ENCODE peak calls at places on chromosomes 1 and 21, in five cellular contexts. L is ovary, X is esophagus squamous epithelium, B is fibroblast of lung, Q is brain microvascular endothelial cell. T is an unnamed sample.

GRCh38 chr1:38329644-38330043 is 283.1 kb upstream of the POU3F1 start:
- DNase-seq in X (no peak), Q (no peak), L (no peak), B (no peak), T (no peak)

GRCh38 chr21:38610573-38611251 is 112.4 kb upstream of the ERG start:
- DNase-seq in L (no peak), X (no peak), B (no peak), Q (no peak), T (no peak)

GRCh38 chr1:228691926-228692325 is 43.4 kb upstream of the RHOU start:
- DNase-seq in B (peak; percentile 55), X (no peak), Q (peak; percentile 22), L (no peak), T (peak; percentile 61)

GRCh38 chr1:1425753-1426495 is 4.8 kb upstream of the ANKRD65 start:
- DNase-seq in X (no peak), L (no peak), B (no peak), Q (no peak), T (no peak)

GRCh38 chr21:46459024-46459355 is 299 bp downstream of the DIP2A start:
- DNase-seq in L (no peak), Q (no peak), B (no peak), X (no peak), T (no peak)

GRCh38 chr1:204941415-204942338 is 71.0 kb downstream of the NFASC start:
- DNase-seq in X (no peak), L (peak; percentile 83), Q (peak; percentile 61), B (peak; percentile 47), T (peak; percentile 76)

GRCh38 chr1:228440761-228441500 is 24.3 kb upstream of the TRIM17 start:
- DNase-seq in L (no peak), X (no peak), Q (no peak), B (no peak), T (no peak)

GRCh38 chr1:53631622-53632310 is 107.2 kb downstream of the GLIS1 start:
- DNase-seq in Q (no peak), X (no peak), B (no peak), L (no peak), T (no peak)

GRCh38 chr1:232853994-232854532 is 48.8 kb downstream of the MAP10 start:
- DNase-seq in X (no peak), Q (no peak), B (peak; percentile 55), L (no peak), T (peak; percentile 64)

GRCh38 chr1:76562292-76562691 is 305.0 kb upstream of the ST6GALNAC5 start:
- DNase-seq in B (no peak), X (no peak), L (no peak), Q (no peak), T (no peak)

GRCh38 chr1:91053630-91054029 is 31.8 kb upstream of the ZNF644 start:
- DNase-seq in B (no peak), X (no peak), L (no peak), Q (no peak), T (no peak)

GRCh38 chr1:203056516-203056915 is 29.3 kb downstream of the MYOG start:
- DNase-seq in X (no peak), L (no peak), B (no peak), Q (no peak), T (no peak)

GRCh38 chr1:81549588-81550127 is 251.1 kb upstream of the ADGRL2 start:
- DNase-seq in B (peak; percentile 72), Q (peak; percentile 27), L (no peak), X (no peak), T (peak; percentile 73)

GRCh38 chr1:2378441-2378851 is 12.9 kb downstream of the MORN1 start:
- DNase-seq in L (peak; percentile 33), X (no peak), Q (no peak), B (no peak), T (no peak)

GRCh38 chr1:93015590-93015989 is 54.3 kb upstream of the DIPK1A start:
- DNase-seq in L (no peak), Q (no peak), B (peak; percentile 46), X (no peak), T (peak; percentile 80)

GRCh38 chr1:21020151-21020550 is 156.5 kb downstream of the EIF4G3 start:
- DNase-seq in Q (peak; percentile 20), B (no peak), X (no peak), L (no peak), T (no peak)

GRCh38 chr1:173356211-173356762 is 120.8 kb upstream of the PRDX6 start:
- DNase-seq in B (peak; percentile 9), Q (no peak), L (no peak), X (no peak), T (no peak)

GRCh38 chr1:208209896-208210589 is 34.1 kb downstream of the PLXNA2 start:
- DNase-seq in L (no peak), X (no peak), B (no peak), Q (no peak), T (no peak)

GRCh38 chr1:214380986-214381695 is 100.2 kb downstream of the SMYD2 start:
- DNase-seq in L (no peak), B (no peak), Q (no peak), X (no peak), T (peak; percentile 31)

GRCh38 chr1:118346940-118347339 is 161.9 kb upstream of the SPAG17 start:
- DNase-seq in L (no peak), X (no peak), Q (no peak), B (no peak), T (no peak)

GRCh38 chr21:23401278-23401677 is 2206.0 kb downstream of the MRPL39 start:
- DNase-seq in Q (no peak), X (no peak), L (no peak), B (no peak), T (no peak)

GRCh38 chr1:164240081-164240480 is 318.9 kb upstream of the PBX1 start:
- DNase-seq in B (peak; percentile 9), X (no peak), L (no peak), Q (no peak), T (peak; percentile 9)
- TF ChIP-seq CTCF in B (no peak), X (no peak), L (no peak), Q (peak; percentile 15), T (no peak)

GRCh38 chr1:212440419-212440818 is 7.7 kb downstream of the NENF start:
- DNase-seq in X (no peak), B (no peak), L (no peak), Q (no peak), T (no peak)
- H3K4me3 ChIP-seq in X (no peak overlapping the region), B (no peak overlapping the region), L (no peak overlapping the region), Q (no peak overlapping the region), T (no peak overlapping the region)

DNA sequence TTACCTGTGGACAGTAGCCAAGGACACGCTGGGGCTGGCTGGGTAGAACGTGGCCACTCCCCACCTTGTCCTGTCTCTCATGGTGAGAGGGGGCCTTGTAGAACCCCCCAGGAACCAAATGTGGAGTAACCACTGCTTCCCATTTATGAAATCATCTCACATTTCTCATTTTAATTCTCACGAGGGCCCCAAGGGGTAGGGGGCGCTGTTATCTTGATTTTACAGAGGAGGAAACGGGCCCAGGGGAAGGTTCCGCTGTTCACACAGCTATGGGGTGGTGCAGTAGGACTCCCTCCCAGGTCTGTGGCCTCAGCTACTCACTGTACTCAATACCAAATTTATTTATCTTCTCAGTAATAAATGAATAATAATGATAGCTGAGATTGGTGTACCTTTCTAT is 5.5 kb downstream of the SMPDL3B start:
- DNase-seq in L (no peak), B (peak; percentile 31), X (no peak), Q (peak; percentile 22), T (peak; percentile 24)
- TF ChIP-seq CTCF in L (no peak), B (peak; percentile 40), X (no peak), Q (peak; percentile 65), T (peak; percentile 18)

DNA sequence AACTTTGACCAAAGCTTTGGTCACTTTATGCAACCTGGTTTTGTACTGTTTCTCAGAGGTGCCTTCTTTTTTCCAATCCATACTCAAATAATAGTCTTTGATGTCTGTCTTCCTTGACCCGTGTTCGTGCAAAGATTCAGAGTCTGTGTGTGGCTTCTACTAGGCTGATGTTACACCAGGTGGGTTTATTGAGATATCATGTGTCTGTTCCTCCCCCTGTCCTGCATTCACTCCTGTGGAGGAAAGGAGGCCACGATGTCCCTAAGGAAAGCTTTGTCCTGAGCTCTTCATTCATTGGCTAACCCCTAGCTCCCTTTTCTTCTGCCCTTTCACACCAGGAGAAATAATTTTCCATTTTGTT is 15.0 kb upstream of the IKBKE start:
- DNase-seq in L (no peak), Q (no peak), X (no peak), B (no peak), T (no peak)
- H3K4me3 ChIP-seq in L (no peak overlapping the region), Q (no peak overlapping the region), X (no peak overlapping the region), B (no peak overlapping the region), T (no peak overlapping the region)

DNA sequence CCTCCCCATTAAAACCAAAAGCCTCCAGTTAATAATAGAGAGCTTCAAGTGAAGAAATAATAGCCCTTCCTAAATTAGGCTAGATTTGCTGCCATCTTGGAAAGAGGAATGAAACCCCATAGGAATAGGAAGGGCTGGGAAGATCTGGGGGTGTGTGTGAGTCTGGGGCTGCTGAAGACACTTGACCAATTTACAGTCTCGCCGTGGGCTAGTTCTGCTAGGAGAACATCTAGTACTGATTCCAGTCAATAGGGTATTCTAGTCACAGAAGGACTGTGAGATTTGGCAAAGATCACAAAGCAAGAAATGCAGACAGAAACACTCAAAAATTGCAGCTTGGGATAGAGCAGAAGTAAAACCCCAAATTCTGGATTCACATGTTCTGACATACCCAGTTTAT is 32.3 kb upstream of the PTGFRN start:
- DNase-seq in L (no peak), B (no peak), X (no peak), Q (no peak), T (no peak)
- TF ChIP-seq CTCF in L (no peak), B (no peak), X (no peak), Q (no peak), T (no peak)

T was measured in fibroblast of the aortic adventitia.